ENCODE peak calls at places on chromosomes 4 and X, in four cellular contexts. A is HepG2, L is GM12878, Q is A549. U is an unnamed sample.
A peak's percentile ranks its signal among the peaks of the same experiment; 100 is the strongest.

GRCh38 chr4:119627267-119628190 is 1.1 kb downstream of the PDE5A start:
- DNase-seq in A (no peak), L (no peak), Q (peak; percentile 23), U (peak; percentile 84)

GRCh38 chr4:3530663-3531254 is 1.5 kb downstream of the LRPAP1 start:
- DNase-seq in A (no peak), L (no peak), Q (no peak), U (no peak)

GRCh38 chr4:95387719-95388118 is 161.1 kb downstream of the UNC5C start:
- DNase-seq in A (no peak), L (no peak), Q (no peak), U (no peak)

GRCh38 chrX:154317391-154318000 is 21.9 kb downstream of the TKTL1 start:
- DNase-seq in A (no peak), L (no peak), Q (peak; percentile 44), U (no peak)

GRCh38 chr4:100367451-100367850 is 150.4 kb downstream of the EMCN start:
- DNase-seq in A (no peak), L (no peak), Q (no peak), U (no peak)

GRCh38 chr4:145487626-145488025 is 6.0 kb downstream of the SMAD1 start:
- DNase-seq in A (no peak), L (peak; percentile 71), Q (no peak), U (no peak)

GRCh38 chrX:133568109-133568508 is 152.8 kb upstream of the GPC4 start:
- DNase-seq in A (no peak), L (no peak), Q (no peak), U (no peak)

GRCh38 chr4:40196724-40197281 is at the start of gene RHOH:
- DNase-seq in A (no peak), L (no peak), Q (no peak), U (peak; percentile 58)

GRCh38 chr4:40699648-40700047 is 50.1 kb upstream of the NSUN7 start:
- DNase-seq in A (no peak), L (no peak), Q (no peak), U (no peak)

GRCh38 chr4:176538217-176538925 is 218.6 kb downstream of the SPCS3 start:
- DNase-seq in A (no peak), L (no peak), Q (peak; percentile 46), U (no peak)

GRCh38 chrX:1601768-1602085 is 10.3 kb downstream of the AKAP17A start:
- DNase-seq in A (no peak), L (no peak), Q (no peak), U (no peak)

GRCh38 chr4:166594326-166594946 is 639.9 kb downstream of the SPOCK3 start:
- DNase-seq in A (peak; percentile 29), L (peak; percentile 13), Q (peak; percentile 42), U (peak; percentile 23)

GRCh38 chrX:42567268-42567667 is 210.7 kb downstream of the PPP1R2C start:
- DNase-seq in A (no peak), L (no peak), Q (no peak), U (no peak)

GRCh38 chr4:336893-337142 is 796 bp upstream of the ZNF141 start:
- DNase-seq in A (no peak), L (no peak), Q (no peak), U (no peak)

GRCh38 chr4:27186710-27187109 is 326.1 kb downstream of the STIM2 start:
- DNase-seq in A (no peak), L (no peak), Q (no peak), U (no peak)

GRCh38 chr4:3303840-3304715 is 11.3 kb downstream of the RGS12 start:
- DNase-seq in A (no peak), L (no peak), Q (no peak), U (no peak)

GRCh38 chr4:2009651-2010233 is 968 bp upstream of the NELFA start:
- DNase-seq in A (peak; percentile 76), L (no peak), Q (peak; percentile 73), U (no peak)

GRCh38 chr4:87406462-87406861 is 15.5 kb upstream of the HSD17B11 start:
- DNase-seq in A (no peak), L (no peak), Q (no peak), U (no peak)

GRCh38 chr4:139560396-139561084 is 4.5 kb upstream of the SETD7 start:
- DNase-seq in A (no peak), L (no peak), Q (no peak), U (no peak)

GRCh38 chr4:7947927-7948326 is 8.3 kb upstream of the AFAP1 start:
- DNase-seq in A (no peak), L (no peak), Q (no peak), U (no peak)

GRCh38 chr4:108830509-108831244 is 67.8 kb upstream of the ETNPPL start:
- DNase-seq in A (no peak), L (no peak), Q (no peak), U (no peak)

GRCh38 chr4:1720163-1720983 is 750 bp downstream of the TMEM129 start:
- DNase-seq in A (no peak), L (no peak), Q (no peak), U (peak; percentile 69)

GRCh38 chrX:48910926-48911406 is 480 bp downstream of the SLC35A2 start:
- DNase-seq in A (no peak), L (no peak), Q (no peak), U (no peak)

GRCh38 chrX:12315526-12315925 is 177.3 kb downstream of the FRMPD4 start:
- DNase-seq in A (no peak), L (no peak), Q (no peak), U (no peak)

GRCh38 chr4:183966371-183966770 is 61.3 kb downstream of the STOX2 start:
- DNase-seq in A (no peak), L (no peak), Q (no peak), U (no peak)

GRCh38 chr4:55175779-55176231 is 50.4 kb upstream of the KDR start:
- DNase-seq in A (no peak), L (no peak), Q (peak; percentile 1), U (no peak)

GRCh38 chr4:149555146-149555545 is 260.5 kb downstream of the IQCM start:
- DNase-seq in A (no peak), L (no peak), Q (no peak), U (no peak)

GRCh38 chr4:8882239-8882638 is 10.6 kb upstream of the HMX1 start:
- DNase-seq in A (no peak), L (no peak), Q (no peak), U (no peak)

GRCh38 chrX:110684653-110685052 is 111.0 kb downstream of the CHRDL1 start:
- DNase-seq in A (no peak), L (no peak), Q (no peak), U (no peak)

GRCh38 chr4:86223472-86223871 is 136.4 kb downstream of the MAPK10 start:
- DNase-seq in A (peak; percentile 38), L (no peak), Q (peak; percentile 60), U (peak; percentile 66)

GRCh38 chr4:110636677-110637407 is 14.0 kb upstream of the PITX2 start:
- DNase-seq in A (no peak), L (no peak), Q (peak; percentile 44), U (peak; percentile 89)

GRCh38 chrX:11290673-11291072 is 2.5 kb upstream of the AMELX start:
- DNase-seq in A (no peak), L (no peak), Q (no peak), U (no peak)

GRCh38 chr4:4810778-4811177 is 48.7 kb upstream of the MSX1 start:
- DNase-seq in A (no peak), L (no peak), Q (no peak), U (no peak)

GRCh38 chr4:4812145-4812782 is 47.2 kb upstream of the MSX1 start:
- DNase-seq in A (peak; percentile 12), L (no peak), Q (no peak), U (no peak)

GRCh38 chr4:4805805-4806345 is 53.6 kb upstream of the MSX1 start:
- DNase-seq in A (no peak), L (no peak), Q (no peak), U (no peak)

GRCh38 chr4:4810365-4810764 is 49.1 kb upstream of the MSX1 start:
- DNase-seq in A (no peak), L (no peak), Q (no peak), U (no peak)
- TF ChIP-seq HDAC2 in A (no peak), L (no peak), Q (no peak), U (no peak)

GRCh38 chr4:13678186-13678924 is 50.8 kb upstream of the BOD1L1 start:
- DNase-seq in A (no peak), L (no peak), Q (no peak), U (no peak)
- TF ChIP-seq KDM1A in A (no peak), L (no peak), Q (no peak), U (no peak)

GRCh38 chr4:89054627-89055026 is 2.4 kb downstream of the FAM13A start:
- DNase-seq in A (no peak), L (no peak), Q (no peak), U (no peak)

GRCh38 chr4:89056953-89057398 is at the start of gene FAM13A:
- DNase-seq in A (peak; percentile 12), L (peak; percentile 44), Q (peak; percentile 94), U (peak; percentile 60)

GRCh38 chr4:89049853-89050252 is 7.1 kb downstream of the FAM13A start:
- DNase-seq in A (no peak), L (no peak), Q (no peak), U (no peak)

GRCh38 chr4:89056292-89056952 is 563 bp downstream of the FAM13A start:
- DNase-seq in A (no peak), L (no peak), Q (no peak), U (no peak)

GRCh38 chr4:89055157-89056080 is 1.6 kb downstream of the FAM13A start:
- DNase-seq in A (no peak), L (no peak), Q (no peak), U (no peak)
- TF ChIP-seq HDAC2 in A (no peak), L (no peak), Q (no peak), U (no peak)

GRCh38 chr4:146957252-146957651 is 11.6 kb upstream of the TTC29 start:
- DNase-seq in A (no peak), L (no peak), Q (peak; percentile 27), U (no peak)
- TF ChIP-seq KDM1A in A (no peak), L (no peak), Q (no peak), U (no peak)

DNA sequence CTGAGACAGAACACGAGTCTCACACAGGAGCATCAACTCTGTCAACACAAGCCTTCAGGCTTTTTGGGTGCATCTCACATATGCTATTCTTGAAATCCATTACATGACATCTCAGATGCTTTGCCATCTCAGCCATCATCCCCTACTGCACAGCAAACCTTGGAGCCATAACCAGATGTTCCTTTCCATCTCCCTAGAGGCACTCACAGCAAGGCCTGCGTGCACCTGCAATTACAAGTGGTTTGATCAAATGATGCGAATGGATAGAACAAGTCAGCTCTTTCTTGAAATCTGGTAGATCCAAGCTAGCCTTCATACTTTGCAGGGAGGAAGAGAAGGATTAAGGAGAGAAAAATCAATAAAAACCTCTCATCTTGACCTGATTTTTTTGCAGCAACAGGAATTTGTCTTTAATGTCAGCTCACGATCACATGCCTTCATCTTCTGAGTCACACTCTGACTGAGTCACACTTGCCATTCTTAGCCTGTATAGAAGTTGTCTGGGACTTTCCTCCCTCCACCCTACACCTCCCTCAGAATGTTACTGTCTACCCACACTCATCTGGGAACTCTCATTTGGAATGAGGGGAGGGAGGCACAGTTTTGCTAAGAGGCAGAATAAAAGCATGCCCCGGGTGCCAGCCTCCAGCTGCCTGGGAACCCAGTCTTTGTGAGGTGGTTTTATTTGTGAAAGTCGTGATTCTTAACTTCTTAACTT is 11.9 kb upstream of the TRIML1 start:
- DNase-seq in A (no peak), L (no peak), Q (peak; percentile 67), U (no peak)
- TF ChIP-seq HDAC2 in A (no peak), L (no peak), Q (no peak), U (no peak)

GRCh38 chr4:61239250-61239649 is 39.1 kb downstream of the ADGRL3 start:
- DNase-seq in A (no peak), L (no peak), Q (no peak), U (no peak)
- TF ChIP-seq KDM1A in A (no peak), L (no peak), Q (no peak), U (no peak)